ENCODE peak calls at places on chromosomes 4 and X, in six cellular contexts. B is B cell, U is H9, F is glutamatergic neuron, L is OCI-LY7, E is heart left ventricle. K is an unnamed sample.
A peak's percentile ranks its signal among the peaks of the same experiment; 100 is the strongest.

GRCh38 chr4:144674711-144675110 is 28.8 kb downstream of the HHIP start:
- DNase-seq in B (no peak), U (no peak), F (no peak), L (no peak), E (no peak), K (no peak)

GRCh38 chr4:13207224-13207623 is 276.9 kb downstream of the RAB28 start:
- DNase-seq in B (no peak), U (no peak), F (no peak), L (no peak), E (no peak), K (no peak)

GRCh38 chrX:39762266-39762841 is 335.4 kb downstream of the BCOR start:
- DNase-seq in B (no peak), U (no peak), F (no peak), L (no peak), E (no peak), K (no peak)

GRCh38 chrX:3066555-3066954 is 25.3 kb downstream of the ARSF start:
- DNase-seq in B (no peak), U (no peak), F (peak; percentile 37), L (no peak), E (peak; percentile 30), K (no peak)

GRCh38 chr4:8366601-8367000 is 73.9 kb downstream of the ACOX3 start:
- DNase-seq in B (no peak), U (no peak), F (no peak), L (no peak), E (peak; percentile 1), K (no peak)

GRCh38 chr4:5383191-5383980 is 325.0 kb downstream of the EVC2 start:
- DNase-seq in B (no peak), U (no peak), F (no peak), L (no peak), E (no peak), K (no peak)

GRCh38 chr4:109942292-109942926 is 29.7 kb downstream of the EGF start:
- DNase-seq in B (no peak), U (no peak), F (no peak), L (no peak), E (no peak), K (no peak)

GRCh38 chrX:136318895-136319597 is 18.3 kb downstream of the ADGRG4 start:
- DNase-seq in B (no peak), U (no peak), F (peak; percentile 50), L (no peak), E (no peak), K (no peak)

GRCh38 chr4:127403523-127404084 is 229.2 kb upstream of the INTU start:
- DNase-seq in B (no peak), U (no peak), F (no peak), L (no peak), E (no peak), K (no peak)

GRCh38 chrX:104647084-104647483 is 81.1 kb downstream of the IL1RAPL2 start:
- DNase-seq in B (no peak), U (no peak), F (no peak), L (no peak), E (no peak), K (no peak)

DNA sequence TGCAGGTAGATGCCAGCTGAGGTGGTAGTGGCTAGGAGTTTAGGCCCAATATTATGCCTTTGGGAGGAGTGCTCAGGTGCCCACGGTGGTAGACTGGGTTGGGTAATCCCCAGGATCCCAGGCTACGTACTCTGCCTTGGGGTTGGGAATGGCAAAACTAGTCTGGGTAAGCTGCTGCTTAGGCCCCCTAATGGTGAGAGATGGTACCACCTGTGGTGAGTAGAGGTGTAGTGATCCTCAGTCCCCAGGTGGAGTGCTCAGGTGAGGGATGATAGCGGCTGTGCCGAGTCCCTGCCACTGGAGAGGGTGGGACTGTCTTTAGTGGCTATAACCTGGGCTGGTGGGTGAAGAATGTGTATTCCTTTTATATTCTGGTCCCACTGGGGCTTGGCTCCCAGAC is 75.2 kb downstream of the IL1RAPL2 start:
- DNase-seq in B (no peak), U (peak; percentile 61), F (no peak), L (peak; percentile 0), E (no peak), K (no peak)
- TF ChIP-seq CTCF in B (no peak), U (peak; percentile 58), F (no peak), L (peak; percentile 38), E (no peak), K (no peak)

GRCh38 chr4:96170198-96170597 is 330.3 kb downstream of the PDHA2 start:
- DNase-seq in B (no peak), U (peak; percentile 50), F (no peak), L (no peak), E (no peak), K (peak; percentile 9)
- TF ChIP-seq CTCF in B (no peak), U (peak; percentile 54), F (no peak), L (peak; percentile 55), E (no peak), K (no peak)

GRCh38 chr4:176099314-176099713 is 33.7 kb downstream of the WDR17 start:
- DNase-seq in B (no peak), U (no peak), F (no peak), L (no peak), E (no peak), K (no peak)
- TF ChIP-seq CTCF in B (peak; percentile 9), U (peak; percentile 47), F (peak; percentile 25), L (no peak), E (no peak), K (no peak)

GRCh38 chrX:74546984-74547383 is 67.4 kb downstream of the RLIM start:
- DNase-seq in B (no peak), U (no peak), F (no peak), L (no peak), E (no peak), K (no peak)
- TF ChIP-seq CTCF in B (no peak), U (no peak), F (no peak), L (no peak), E (no peak), K (no peak)

DNA sequence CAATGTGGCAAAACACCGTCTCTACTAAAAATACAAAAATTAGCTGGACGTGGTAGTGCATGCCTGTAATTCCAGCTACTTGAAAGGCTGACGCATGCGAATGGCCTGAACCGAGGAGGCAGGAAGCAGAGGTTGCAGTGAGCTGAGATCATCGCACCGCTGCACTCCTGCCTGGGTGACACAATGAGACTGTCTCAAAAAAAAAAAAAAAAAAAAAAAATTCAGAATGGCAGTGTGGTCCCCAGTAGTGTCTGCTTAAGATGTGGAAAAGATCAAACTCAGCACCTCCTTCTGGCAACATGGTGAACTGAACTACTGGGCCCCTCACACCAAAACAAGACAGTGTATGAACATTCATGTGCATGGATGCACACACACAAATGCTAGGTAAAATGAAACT is 32.2 kb downstream of the SMS start:
- DNase-seq in B (no peak), U (no peak), F (no peak), L (no peak), E (peak; percentile 55), K (no peak)
- TF ChIP-seq CTCF in B (no peak), U (peak; percentile 42), F (no peak), L (no peak), E (no peak), K (no peak)

GRCh38 chrX:24498975-24499374 is 33.9 kb downstream of the PDK3 start:
- DNase-seq in B (peak; percentile 28), U (no peak), F (no peak), L (peak; percentile 37), E (no peak), K (peak; percentile 31)
- TF ChIP-seq CTCF in B (peak; percentile 66), U (peak; percentile 74), F (no peak), L (peak; percentile 79), E (peak; percentile 35), K (peak; percentile 31)

GRCh38 chr4:174764105-174764729 is 64.8 kb downstream of the GLRA3 start:
- DNase-seq in B (no peak), U (no peak), F (no peak), L (peak; percentile 79), E (no peak), K (peak; percentile 26)
- TF ChIP-seq CTCF in B (peak; percentile 55), U (peak; percentile 82), F (peak; percentile 73), L (peak; percentile 97), E (peak; percentile 20), K (peak; percentile 48)

DNA sequence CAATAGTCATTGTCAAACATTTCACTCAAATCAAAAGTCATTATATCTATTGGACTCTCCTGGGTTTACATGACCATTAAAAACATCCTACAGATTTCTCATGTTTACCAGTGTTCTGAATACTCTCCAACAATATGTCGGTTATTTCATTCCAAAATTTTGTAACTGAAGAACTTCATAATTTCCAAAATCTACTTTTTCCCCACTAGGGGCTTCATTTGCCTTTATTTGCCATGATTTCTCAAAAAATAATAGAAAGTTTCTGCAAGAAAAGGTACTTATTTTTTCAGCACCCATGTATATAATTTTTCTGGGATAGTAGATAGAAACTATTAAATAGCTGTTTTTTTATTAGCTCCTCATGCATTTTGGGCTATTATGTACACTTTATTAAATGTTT is 49.0 kb downstream of the PRDM5 start:
- DNase-seq in B (no peak), U (no peak), F (no peak), L (no peak), E (no peak), K (no peak)
- TF ChIP-seq CTCF in B (no peak), U (peak; percentile 47), F (peak; percentile 30), L (peak; percentile 60), E (no peak), K (no peak)